ENCODE peak calls at places on chromosomes 12 and 14, in ten cellular contexts. C is HCEC 1CT; M is RCC 7860; S is stimulated activated CD4-positive, alpha-beta T cell treated with anti-CD3 and anti-CD28 coated beads, Interleukin-12 subunit alpha, Interleukin-12 subunit beta, amount 100 ng/mL, for 4 hours; T is GM12891; E is GM12892; D is Kasumi-1; H is NCI-H345; A is left cardiac atrium; X is head of caudate nucleus. Z is an unnamed sample.

GRCh38 chr12:48982397-48983080 is 4.4 kb downstream of the WNT1 start:
- DNase-seq in S (no peak), X (no peak), M (no peak), E (no peak), D (no peak), T (no peak), H (no peak), A (no peak), C (no peak), Z (no peak)

GRCh38 chr14:70721542-70721941 is 79.8 kb downstream of the TTC9 start:
- DNase-seq in C (peak), S (no peak), A (no peak), M (no peak), D (no peak), X (no peak), T (no peak), E (no peak), H (no peak), Z (no peak)

GRCh38 chr14:89748004-89748403 is 206.5 kb downstream of the EFCAB11 start:
- DNase-seq in X (no peak), C (peak), H (no peak), A (no peak), S (no peak), D (no peak), E (no peak), M (no peak), T (no peak), Z (no peak)

GRCh38 chr14:93648440-93649168 is 139.7 kb downstream of the PRIMA1 start:
- DNase-seq in T (no peak), M (peak), A (no peak), E (no peak), H (peak), C (no peak), X (no peak), S (no peak), D (peak), Z (no peak)

GRCh38 chr12:4421590-4422031 is 24.0 kb downstream of the FGF6 start:
- DNase-seq in D (peak), T (peak), M (peak), S (no peak), H (peak), E (peak), C (peak), X (no peak), A (no peak), Z (peak)

GRCh38 chr14:99169776-99170356 is 102.1 kb downstream of the BCL11B start:
- DNase-seq in S (no peak), T (no peak), C (no peak), M (no peak), H (no peak), A (no peak), D (no peak), X (no peak), E (no peak), Z (no peak)

GRCh38 chr12:38488866-38489265 is 172.3 kb downstream of the ALG10B start:
- DNase-seq in H (no peak), X (no peak), M (no peak), E (no peak), A (no peak), D (no peak), S (no peak), T (no peak), C (no peak), Z (no peak)

GRCh38 chr14:95547626-95548327 is 12.9 kb downstream of the GLRX5 start:
- DNase-seq in C (peak), X (no peak), D (no peak), T (no peak), E (no peak), H (no peak), M (peak), S (no peak), A (no peak), Z (no peak)

GRCh38 chr14:38042356-38042755 is 165.3 kb upstream of the SSTR1 start:
- DNase-seq in M (peak), H (no peak), S (no peak), E (no peak), D (no peak), X (no peak), A (no peak), C (peak), T (no peak), Z (no peak)

GRCh38 chr14:34328178-34328577 is 133.9 kb downstream of the SPTSSA start:
- DNase-seq in T (no peak), C (no peak), S (no peak), H (no peak), D (no peak), E (no peak), A (no peak), M (no peak), X (no peak), Z (no peak)

GRCh38 chr12:58529897-58530296 is 390.4 kb downstream of the LRIG3 start:
- DNase-seq in H (no peak), T (no peak), S (no peak), A (no peak), E (no peak), C (peak), X (no peak), M (peak), D (no peak), Z (no peak)

GRCh38 chr12:111330800-111331752 is 37.8 kb downstream of the PHETA1 start:
- DNase-seq in D (peak), S (no peak), T (no peak), C (peak), H (peak), X (no peak), A (no peak), E (no peak), M (peak), Z (no peak)

GRCh38 chr12:46386877-46387629 is 14.5 kb upstream of the SLC38A2 start:
- DNase-seq in A (peak), E (no peak), S (no peak), X (no peak), M (peak), D (peak), H (no peak), C (peak), T (no peak), Z (no peak)

GRCh38 chr14:91311284-91311662 is 66.8 kb upstream of the GPR68 start:
- DNase-seq in A (no peak), D (no peak), H (no peak), M (no peak), C (no peak), E (no peak), T (no peak), X (no peak), S (no peak), Z (peak)